ENCODE peak calls at places on chromosome 4, in seven cellular contexts. D is osteocyte, P is SK-N-SH, Q is dorsolateral prefrontal cortex, E is fibroblast of pulmonary artery, Y is GM13977, U is GM12865. W is an unnamed sample.
A peak's percentile ranks its signal among the peaks of the same experiment; 100 is the strongest.

GRCh38 chr4:153611679-153612078 is 72.4 kb upstream of the TLR2 start:
- DNase-seq in U (no peak), Y (no peak), D (no peak), E (peak; percentile 58), Q (no peak), P (no peak), W (no peak)

GRCh38 chr4:121950680-121951569 is 935 bp downstream of the TRPC3 start:
- DNase-seq in P (peak; percentile 44), U (peak; percentile 15), Q (no peak), Y (peak; percentile 52), D (peak; percentile 84), E (no peak), W (peak; percentile 9)

GRCh38 chr4:24980064-24980690 is 50.6 kb downstream of the LGI2 start:
- DNase-seq in P (peak; percentile 53), Q (peak; percentile 36), E (peak; percentile 82), D (no peak), U (peak; percentile 76), Y (peak; percentile 67), W (peak; percentile 32)

GRCh38 chr4:73257995-73258667 is 467 bp downstream of the ANKRD17 start:
- DNase-seq in E (peak; percentile 32), U (peak; percentile 71), P (peak; percentile 57), D (no peak), Q (no peak), Y (peak; percentile 62), W (peak; percentile 20)

GRCh38 chr4:46016306-46016705 is 107.5 kb downstream of the GABRG1 start:
- DNase-seq in Q (no peak), Y (no peak), D (no peak), E (no peak), U (no peak), P (no peak), W (no peak)

GRCh38 chr4:7549866-7550265 is 115.1 kb upstream of the PSAPL1 start:
- DNase-seq in P (no peak), E (no peak), U (no peak), Q (no peak), Y (no peak), D (no peak), W (no peak)

GRCh38 chr4:76943790-76944189 is 5.8 kb upstream of the SEPTIN11 start:
- DNase-seq in E (no peak), D (no peak), Y (no peak), Q (no peak), P (no peak), U (no peak), W (no peak)

GRCh38 chr4:161238033-161238432 is 925.8 kb downstream of the FSTL5 start:
- DNase-seq in Q (no peak), Y (no peak), U (no peak), P (no peak), E (no peak), D (no peak), W (no peak)

GRCh38 chr4:180169394-180169793 is 2073.8 kb upstream of the TENM3 start:
- DNase-seq in Q (no peak), P (no peak), Y (no peak), U (no peak), E (no peak), D (no peak), W (no peak)

GRCh38 chr4:85806346-85806745 is 331.4 kb downstream of the ARHGAP24 start:
- DNase-seq in E (no peak), P (no peak), Y (no peak), Q (no peak), D (no peak), U (no peak), W (no peak)

GRCh38 chr4:187501731-187502130 is 493.8 kb upstream of the ZFP42 start:
- DNase-seq in Y (no peak), U (no peak), D (no peak), P (no peak), Q (no peak), E (no peak), W (no peak)

GRCh38 chr4:68245594-68245993 is at the start of gene TMPRSS11B:
- DNase-seq in Y (no peak), Q (no peak), E (no peak), D (no peak), P (no peak), U (no peak), W (no peak)

GRCh38 chr4:137509855-137510282 is 22.4 kb downstream of the PCDH18 start:
- DNase-seq in P (no peak), Y (no peak), D (no peak), U (no peak), E (peak; percentile 23), Q (no peak), W (no peak)

GRCh38 chr4:6087669-6088068 is 69.4 kb upstream of the C4orf50 start:
- DNase-seq in Y (no peak), U (peak; percentile 25), E (peak; percentile 21), Q (peak; percentile 38), D (no peak), P (peak; percentile 73), W (no peak)

GRCh38 chr4:185463541-185463940 is 8.0 kb downstream of the CCDC110 start:
- DNase-seq in Q (no peak), D (no peak), P (no peak), E (no peak), U (no peak), Y (no peak), W (no peak)

GRCh38 chr4:112511294-112512118 is 4.5 kb downstream of the NEUROG2 start:
- DNase-seq in P (no peak), Q (no peak), E (no peak), Y (no peak), U (no peak), D (no peak), W (no peak)

GRCh38 chr4:77899607-77900006 is 37.0 kb downstream of the MRPL1 start:
- DNase-seq in U (no peak), D (no peak), Q (no peak), P (no peak), Y (no peak), E (no peak), W (no peak)

GRCh38 chr4:25703731-25704388 is 48.2 kb downstream of the SLC34A2 start:
- DNase-seq in E (peak; percentile 37), U (no peak), Y (no peak), D (no peak), P (no peak), Q (no peak), W (no peak)

GRCh38 chr4:138892483-138893386 is 122.8 kb upstream of the NOCT start:
- DNase-seq in Y (peak; percentile 25), P (no peak), U (peak; percentile 48), D (no peak), Q (no peak), E (no peak), W (no peak)

GRCh38 chr4:144461906-144462305 is 184.1 kb upstream of the HHIP start:
- DNase-seq in D (no peak), E (no peak), P (no peak), U (no peak), Y (no peak), Q (no peak), W (no peak)

GRCh38 chr4:24321151-24321550 is 263.2 kb downstream of the DHX15 start:
- DNase-seq in Y (no peak), P (no peak), D (no peak), Q (no peak), E (no peak), U (no peak), W (no peak)

GRCh38 chr4:125084608-125085007 is 230.1 kb upstream of the FAT4 start:
- DNase-seq in Q (no peak), Y (no peak), U (no peak), D (no peak), E (no peak), P (no peak), W (no peak)

GRCh38 chr4:155543126-155543765 is 123.4 kb upstream of the GUCY1A1 start:
- DNase-seq in P (no peak), Y (no peak), U (peak; percentile 45), Q (no peak), E (peak; percentile 66), D (no peak), W (no peak)

GRCh38 chr4:103915224-103915869 is 195.6 kb upstream of the TACR3 start:
- DNase-seq in U (peak; percentile 68), D (no peak), E (peak; percentile 27), P (peak; percentile 6), Y (peak; percentile 18), Q (no peak), W (no peak)

GRCh38 chr4:149344436-149344835 is 471.2 kb downstream of the IQCM start:
- DNase-seq in D (no peak), U (no peak), E (peak; percentile 88), Y (no peak), Q (no peak), P (no peak), W (no peak)

GRCh38 chr4:2046031-2046961 is 12.8 kb upstream of the NAT8L start:
- DNase-seq in U (no peak), E (no peak), P (peak; percentile 56), D (peak; percentile 75), Q (no peak), Y (no peak), W (no peak)
- TF ChIP-seq CTCF in U (no peak), E (peak; percentile 2), P (no peak), D (no peak), Q (no peak), Y (no peak), W (no peak)

DNA sequence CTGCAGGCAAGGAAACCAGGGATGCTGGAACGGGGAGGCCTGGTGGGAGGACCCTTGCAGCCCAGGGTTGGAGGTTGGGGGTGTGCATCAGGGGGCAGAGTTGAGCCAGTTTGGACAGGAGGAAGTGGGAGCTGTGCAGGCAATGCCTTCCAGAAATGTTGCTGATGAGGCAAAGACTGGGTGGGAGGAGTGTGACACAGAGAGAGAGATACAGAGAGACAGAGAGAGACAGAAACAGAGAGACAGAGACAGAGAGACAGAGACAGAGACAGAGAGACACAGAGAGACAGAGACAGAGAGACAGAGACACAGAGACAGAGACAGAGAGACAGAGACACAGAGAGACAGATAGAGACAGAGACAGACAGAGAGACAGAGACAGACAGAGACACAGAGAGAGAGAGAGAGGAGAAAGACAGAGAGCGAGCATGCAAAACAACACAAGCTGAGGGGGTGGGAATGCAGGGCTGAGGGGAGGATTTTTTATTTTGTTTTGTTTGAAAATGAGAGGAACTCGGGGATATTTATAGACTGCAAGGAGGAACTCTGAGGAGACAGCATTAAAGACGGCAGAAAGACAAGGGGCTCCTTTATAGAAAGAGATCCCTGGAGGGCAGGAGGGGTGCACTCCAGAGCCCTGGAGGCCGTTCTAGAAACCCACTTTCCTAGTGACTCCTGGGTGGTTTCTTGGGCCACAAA is 1.9 kb upstream of the HAUS3 start:
- DNase-seq in E (peak; percentile 65), Q (peak; percentile 38), U (peak; percentile 29), Y (peak; percentile 44), D (no peak), P (peak; percentile 72), W (peak; percentile 9)
- TF ChIP-seq CTCF in E (peak; percentile 28), Q (no peak), U (peak; percentile 1), Y (peak; percentile 36), D (peak; percentile 43), P (peak; percentile 24), W (peak; percentile 24)

DNA sequence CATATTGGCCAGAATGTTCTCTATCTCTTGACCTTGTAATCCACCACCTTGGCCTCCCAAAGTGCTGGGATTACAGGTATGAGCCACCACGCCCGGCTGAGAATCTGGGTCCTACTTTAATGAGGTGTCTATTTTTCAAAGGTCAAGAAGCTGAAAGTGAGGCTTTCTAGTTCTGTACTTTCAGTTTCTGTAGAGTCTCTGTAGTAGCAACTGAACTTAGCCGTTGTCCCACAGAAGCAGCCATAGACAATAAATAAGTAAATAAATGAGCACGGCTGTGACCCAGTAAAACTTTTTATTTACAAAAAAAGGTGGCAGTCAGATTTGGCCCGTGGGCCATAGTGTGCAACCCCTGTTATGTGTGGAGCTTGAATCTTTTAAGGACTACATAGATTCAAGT is 92.0 kb downstream of the FNIP2 start:
- DNase-seq in D (no peak), Q (no peak), P (no peak), Y (peak; percentile 43), U (peak; percentile 76), E (no peak), W (no peak)
- TF ChIP-seq CTCF in D (no peak), Q (no peak), P (no peak), Y (no peak), U (no peak), E (no peak), W (no peak)

GRCh38 chr4:92305148-92305877 is 1.5 kb downstream of the GRID2 start:
- DNase-seq in D (peak; percentile 84), U (peak; percentile 3), Y (peak; percentile 21), E (peak; percentile 62), Q (peak; percentile 85), P (peak; percentile 85), W (peak; percentile 72)
- TF ChIP-seq CTCF in D (no peak), U (no peak), Y (no peak), E (no peak), Q (peak; percentile 15), P (no peak), W (no peak)